ENCODE peak calls at places on chromosomes 5 and 9, in five cellular contexts. W, C, L, Z and R are unnamed samples.

GRCh38 chr9:89596937-89597555 is 7.8 kb upstream of the GADD45G start:
- DNase-seq in W (no peak), C (no peak), L (no peak), Z (peak; percentile 10), R (no peak)

GRCh38 chr5:119860463-119860862 is 231.1 kb downstream of the FAM170A start:
- DNase-seq in W (no peak), C (no peak), L (no peak), Z (no peak), R (no peak)

GRCh38 chr5:156411-157072 is 34.8 kb upstream of the LRRC14B start:
- DNase-seq in W (no peak), C (no peak), L (no peak), Z (peak; percentile 55), R (no peak)

GRCh38 chr9:91255327-91255726 is 106.4 kb downstream of the AUH start:
- DNase-seq in W (no peak), C (no peak), L (no peak), Z (no peak), R (no peak)

GRCh38 chr5:175894805-175895204 is 23.4 kb downstream of the CPLX2 start:
- DNase-seq in W (no peak), C (no peak), L (no peak), Z (no peak), R (no peak)

GRCh38 chr5:36703245-36703860 is 96.9 kb downstream of the SLC1A3 start:
- DNase-seq in W (peak; percentile 36), C (no peak), L (no peak), Z (peak; percentile 76), R (peak; percentile 79)

GRCh38 chr9:121354141-121354540 is 15.9 kb downstream of the STOM start:
- DNase-seq in W (no peak), C (peak; percentile 31), L (no peak), Z (no peak), R (peak; percentile 46)

GRCh38 chr9:133613396-133613795 is 4.2 kb upstream of the FAM163B start:
- DNase-seq in W (no peak), C (no peak), L (no peak), Z (no peak), R (no peak)

GRCh38 chr9:35431467-35431866 is 58.4 kb upstream of the RUSC2 start:
- DNase-seq in W (no peak), C (no peak), L (no peak), Z (no peak), R (no peak)

GRCh38 chr5:93990504-93991085 is 249.2 kb upstream of the POU5F2 start:
- DNase-seq in W (no peak), C (peak; percentile 30), L (no peak), Z (no peak), R (no peak)

GRCh38 chr5:58043607-58043945 is 416.3 kb downstream of the PLK2 start:
- DNase-seq in W (no peak), C (no peak), L (no peak), Z (no peak), R (no peak)

GRCh38 chr5:148070621-148071020 is 6.8 kb downstream of the SPINK5 start:
- DNase-seq in W (no peak), C (no peak), L (no peak), Z (no peak), R (no peak)

GRCh38 chr5:177111720-177112394 is 21.7 kb upstream of the NSD1 start:
- DNase-seq in W (no peak), C (peak; percentile 60), L (peak; percentile 78), Z (peak; percentile 79), R (peak; percentile 48)

GRCh38 chr9:75033789-75034473 is 5.8 kb upstream of the CARNMT1 start:
- DNase-seq in W (no peak), C (no peak), L (no peak), Z (no peak), R (no peak)

GRCh38 chr9:110767559-110768063 is 99.0 kb downstream of the MUSK start:
- DNase-seq in W (peak; percentile 55), C (peak; percentile 28), L (no peak), Z (no peak), R (peak; percentile 74)

GRCh38 chr9:75462866-75463265 is 374.6 kb downstream of the OSTF1 start:
- DNase-seq in W (no peak), C (no peak), L (no peak), Z (no peak), R (no peak)

GRCh38 chr9:116059466-116059865 is 94.1 kb upstream of the PAPPA start:
- DNase-seq in W (no peak), C (no peak), L (no peak), Z (no peak), R (no peak)

GRCh38 chr9:28212979-28213378 is 639.7 kb upstream of the C9orf72 start:
- DNase-seq in W (no peak), C (no peak), L (no peak), Z (no peak), R (no peak)

DNA sequence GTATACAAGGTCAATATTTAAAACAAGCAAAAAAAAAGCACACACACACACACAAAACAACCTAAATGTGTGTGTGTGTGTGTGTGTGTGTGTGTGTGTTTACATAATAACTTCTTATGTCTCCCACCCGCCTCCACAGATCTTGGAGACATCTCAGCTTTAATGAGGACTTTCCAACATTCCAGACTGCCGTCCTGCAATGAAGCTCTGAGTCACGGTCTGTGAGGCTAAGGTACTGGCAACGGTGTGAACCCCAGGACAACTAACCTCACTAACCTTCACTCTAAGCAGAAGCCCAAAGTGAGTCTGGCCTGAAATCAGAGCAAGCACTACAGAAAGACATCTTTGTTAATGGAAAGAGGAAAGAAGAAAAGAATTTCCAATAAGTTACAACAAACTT is 22.3 kb downstream of the ZNF474 start:
- DNase-seq in W (no peak), C (no peak), L (no peak), Z (no peak), R (no peak)
- H3K27ac ChIP-seq in W (no peak overlapping the region), C (peak overlapping the region; percentile 31), L (no peak overlapping the region), Z (no peak overlapping the region), R (no peak overlapping the region)

GRCh38 chr5:180625791-180626660 is 23.4 kb downstream of the FLT4 start:
- DNase-seq in W (no peak), C (no peak), L (no peak), Z (no peak), R (no peak)
- H3K4me1 ChIP-seq in W (no peaks in the 10 kb centered on the region), C (no peaks in the 10 kb centered on the region), L (peaks cover 6% of the 10 kb centered on the region), Z (no peaks in the 10 kb centered on the region), R (no peaks in the 10 kb centered on the region)

GRCh38 chr9:136111190-136111589 is 7.5 kb downstream of the TMEM250 start:
- DNase-seq in W (no peak), C (no peak), L (no peak), Z (no peak), R (peak; percentile 58)

GRCh38 chr9:136111910-136112309 is 6.8 kb downstream of the TMEM250 start:
- DNase-seq in W (no peak), C (no peak), L (no peak), Z (no peak), R (no peak)

GRCh38 chr9:136108648-136109266 is 9.9 kb downstream of the TMEM250 start:
- DNase-seq in W (no peak), C (no peak), L (no peak), Z (no peak), R (peak; percentile 70)

GRCh38 chr9:136109351-136110081 is 9.2 kb downstream of the TMEM250 start:
- DNase-seq in W (peak; percentile 96), C (peak; percentile 96), L (peak; percentile 75), Z (peak; percentile 96), R (peak; percentile 98)

DNA sequence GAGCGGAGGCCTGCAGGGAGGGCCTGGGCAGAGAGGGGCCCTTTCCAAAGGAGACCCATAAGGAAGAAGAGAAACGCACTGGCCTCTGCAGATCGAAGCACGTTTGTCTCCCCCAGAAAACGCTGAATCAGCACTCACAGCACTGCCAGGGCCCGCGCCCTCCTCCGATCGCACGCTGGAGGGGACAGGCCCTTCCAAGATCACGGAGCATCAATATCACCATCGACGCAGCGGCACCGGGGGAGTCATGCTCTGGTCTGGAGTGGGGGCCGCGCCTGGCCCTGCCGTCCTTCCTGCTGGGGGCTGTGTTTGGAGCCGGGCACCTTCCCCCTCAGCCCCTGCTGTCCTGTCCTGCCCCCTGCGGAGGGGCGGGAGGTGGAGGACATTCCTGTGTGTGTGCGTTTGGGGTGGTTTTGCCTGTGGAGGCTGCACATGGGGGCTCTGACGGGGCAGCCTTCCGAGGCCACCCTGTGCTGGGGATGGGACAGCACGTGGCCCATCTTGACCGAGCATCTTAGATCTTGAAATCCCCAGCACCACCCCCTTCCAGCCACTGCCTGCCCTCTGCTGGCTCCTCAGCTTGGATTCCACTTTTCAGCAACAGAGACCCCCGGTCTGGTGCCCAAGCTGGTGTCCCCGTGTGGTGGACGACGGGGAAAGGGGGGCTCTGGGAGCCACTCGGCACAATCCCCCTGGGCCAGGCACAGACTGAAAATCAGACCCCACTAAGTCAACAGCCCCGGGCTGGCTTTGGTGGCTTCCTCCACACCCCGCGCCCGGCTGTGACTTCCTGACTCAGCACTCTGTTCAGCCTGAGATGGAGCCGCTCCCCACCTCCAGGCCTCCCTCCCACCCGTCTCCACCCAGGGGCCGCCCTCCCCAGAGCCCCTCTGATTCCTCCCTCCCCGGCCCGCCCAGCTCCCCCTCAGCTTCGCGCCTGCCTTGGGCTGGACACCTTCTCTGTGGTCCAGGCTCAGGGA is 8.3 kb downstream of the TMEM250 start:
- DNase-seq in W (no peak), C (no peak), L (no peak), Z (no peak), R (no peak)
- H3K27ac ChIP-seq in W (peak overlapping the region; percentile 70), C (peak overlapping the region; percentile 84), L (no peak overlapping the region), Z (peak overlapping the region; percentile 92), R (no peak overlapping the region)

GRCh38 chr9:107906074-107906473 is 416.5 kb upstream of the KLF4 start:
- DNase-seq in W (no peak), C (no peak), L (no peak), Z (no peak), R (no peak)

GRCh38 chr9:107899961-107900330 is 410.4 kb upstream of the KLF4 start:
- DNase-seq in W (no peak), C (no peak), L (no peak), Z (no peak), R (no peak)

GRCh38 chr9:107907715-107908114 is 418.1 kb upstream of the KLF4 start:
- DNase-seq in W (no peak), C (no peak), L (no peak), Z (no peak), R (no peak)

GRCh38 chr9:107907261-107907660 is 417.7 kb upstream of the KLF4 start:
- DNase-seq in W (no peak), C (no peak), L (no peak), Z (no peak), R (no peak)

DNA sequence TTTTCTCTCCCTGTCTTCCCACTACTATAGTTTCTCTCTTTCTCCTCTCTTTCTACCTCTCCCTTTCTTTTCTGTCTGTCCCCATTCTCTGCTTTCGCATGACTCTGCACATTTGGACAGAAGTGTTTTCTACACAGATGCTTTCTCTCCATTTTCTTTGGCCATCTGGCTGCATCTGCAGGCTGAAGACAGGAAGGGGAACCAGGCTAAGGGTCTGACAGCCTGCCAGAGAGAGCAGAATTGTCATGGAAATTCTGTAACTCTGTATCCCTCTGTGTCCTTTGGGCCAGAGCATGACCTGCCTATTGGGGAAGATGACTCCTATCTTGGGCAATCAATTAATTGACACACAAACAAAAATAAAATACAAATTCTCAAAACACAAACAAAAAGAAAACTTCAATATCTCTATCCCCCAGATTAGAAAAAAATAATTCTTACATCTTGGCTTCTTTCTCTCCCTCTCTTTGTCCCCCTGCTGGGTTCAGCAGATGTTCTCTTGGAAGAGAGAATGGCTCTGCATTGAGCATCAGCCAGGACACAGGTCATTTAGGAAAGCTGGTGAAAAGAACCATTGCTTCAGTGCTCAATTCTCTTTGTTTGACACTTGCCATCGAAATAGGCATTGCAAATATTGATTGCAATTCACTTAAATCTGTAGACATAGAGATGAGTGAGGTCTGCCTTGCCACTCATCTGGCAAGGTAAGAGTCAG is 415.9 kb upstream of the KLF4 start:
- DNase-seq in W (no peak), C (no peak), L (no peak), Z (no peak), R (no peak)
- H3K4me1 ChIP-seq in W (no peaks in the 10 kb centered on the region), C (no peaks in the 10 kb centered on the region), L (no peaks in the 10 kb centered on the region), Z (no peaks in the 10 kb centered on the region), R (no peaks in the 10 kb centered on the region)